ENCODE peak calls at places on chromosomes 4 and X, in eight cellular contexts. W, J, O, T, M, I, V and E are unnamed samples.

GRCh38 chrX:135591871-135592270 is 71.4 kb downstream of the INTS6L start:
- DNase-seq in O (no peak), M (no peak), V (no peak), I (no peak), T (no peak), W (no peak), J (no peak), E (no peak)

GRCh38 chrX:43685221-43685620 is 29.1 kb downstream of the MAOA start:
- DNase-seq in M (no peak), I (no peak), J (no peak), V (no peak), W (no peak), T (no peak), O (no peak), E (no peak)

GRCh38 chr4:99894998-99895397 is 771 bp upstream of the LAMTOR3 start:
- DNase-seq in W (no peak), I (peak; percentile 36), O (no peak), T (no peak), J (no peak), V (no peak), M (peak; percentile 18), E (no peak)

GRCh38 chr4:128107766-128108165 is 46.7 kb downstream of the LARP1B start:
- DNase-seq in W (no peak), O (no peak), M (no peak), J (no peak), V (no peak), T (no peak), I (no peak), E (no peak)

GRCh38 chr4:122577808-122578781 is 42.8 kb downstream of the IL21 start:
- DNase-seq in I (no peak), T (peak; percentile 48), J (peak; percentile 37), W (no peak), O (no peak), V (peak; percentile 44), M (peak; percentile 43), E (no peak)

GRCh38 chr4:121192500-121192899 is 28.4 kb upstream of the TNIP3 start:
- DNase-seq in O (no peak), W (no peak), M (no peak), I (no peak), J (no peak), V (peak; percentile 18), T (peak; percentile 33), E (no peak)

GRCh38 chrX:34638116-34638515 is 19.0 kb downstream of the TMEM47 start:
- DNase-seq in W (no peak), T (no peak), O (no peak), J (no peak), I (no peak), M (no peak), V (peak; percentile 31), E (no peak)

GRCh38 chrX:129654652-129655546 is at the start of gene APLN:
- DNase-seq in W (no peak), T (no peak), M (no peak), V (no peak), O (no peak), I (peak; percentile 66), J (peak; percentile 27), E (no peak)

GRCh38 chrX:63330681-63331080 is 20.5 kb downstream of the SPIN4 start:
- DNase-seq in W (no peak), J (no peak), I (no peak), V (peak; percentile 23), M (no peak), T (no peak), O (no peak), E (no peak)

GRCh38 chr4:180521181-180521580 is 1722.0 kb upstream of the TENM3 start:
- DNase-seq in V (no peak), M (no peak), W (no peak), J (no peak), O (no peak), I (no peak), T (no peak), E (no peak)

GRCh38 chr4:128600996-128601857 is 208.3 kb upstream of the JADE1 start:
- DNase-seq in J (peak; percentile 73), V (peak; percentile 94), O (no peak), I (peak; percentile 75), W (peak; percentile 25), T (peak; percentile 77), M (peak; percentile 23), E (no peak)

GRCh38 chrX:21487832-21488231 is 113.6 kb downstream of the CNKSR2 start:
- DNase-seq in I (no peak), V (peak; percentile 22), T (no peak), O (no peak), W (no peak), M (no peak), J (no peak), E (no peak)

GRCh38 chr4:54746228-54746627 is 88.5 kb downstream of the KIT start:
- DNase-seq in O (no peak), W (no peak), T (no peak), I (no peak), V (no peak), J (no peak), M (no peak), E (no peak)

GRCh38 chr4:88597970-88598369 is 5.7 kb downstream of the HERC3 start:
- DNase-seq in W (no peak), O (no peak), J (no peak), V (no peak), T (no peak), M (no peak), I (no peak), E (no peak)

GRCh38 chrX:103629295-103630170 is 758 bp downstream of the TCEAL1 start:
- DNase-seq in I (peak; percentile 76), T (no peak), M (peak; percentile 28), O (no peak), V (peak; percentile 86), W (peak; percentile 33), J (peak; percentile 40), E (peak; percentile 74)

GRCh38 chrX:107827852-107828251 is 2.2 kb downstream of the MID2 start:
- DNase-seq in T (no peak), J (no peak), I (no peak), O (no peak), V (no peak), W (no peak), M (no peak), E (no peak)

GRCh38 chr4:17142232-17142711 is 243.8 kb upstream of the LDB2 start:
- DNase-seq in M (no peak), V (no peak), O (no peak), W (no peak), J (no peak), T (no peak), I (no peak), E (no peak)

GRCh38 chr4:25863347-25863784 is 578 bp upstream of the SEL1L3 start:
- DNase-seq in V (peak; percentile 27), T (no peak), M (no peak), I (peak; percentile 29), J (peak; percentile 81), O (no peak), W (no peak), E (no peak)

GRCh38 chr4:73281982-73282381 is 23.4 kb upstream of the ANKRD17 start:
- DNase-seq in O (no peak), V (no peak), J (no peak), I (no peak), W (no peak), M (no peak), T (no peak), E (no peak)

GRCh38 chr4:98481167-98481566 is 177.2 kb downstream of the TSPAN5 start:
- DNase-seq in I (no peak), O (no peak), W (no peak), V (no peak), J (no peak), M (no peak), T (no peak), E (no peak)

GRCh38 chrX:11647048-11647650 is 18.6 kb downstream of the ARHGAP6 start:
- DNase-seq in V (no peak), W (no peak), J (no peak), T (no peak), I (no peak), O (no peak), M (no peak), E (no peak)

GRCh38 chrX:35617836-35618235 is 180.3 kb upstream of the MAGEB16 start:
- DNase-seq in M (no peak), J (no peak), T (no peak), V (no peak), O (no peak), I (no peak), W (no peak), E (no peak)

GRCh38 chr4:134691915-134692314 is 490.3 kb upstream of the PABPC4L start:
- DNase-seq in J (no peak), M (no peak), O (no peak), T (no peak), W (no peak), V (no peak), I (no peak), E (no peak)

GRCh38 chrX:9911479-9911878 is 55.7 kb upstream of the CLDN34 start:
- DNase-seq in M (no peak), I (no peak), W (no peak), V (no peak), T (no peak), O (no peak), J (no peak), E (no peak)

GRCh38 chrX:115940348-115940747 is 230.2 kb upstream of the AGTR2 start:
- DNase-seq in M (no peak), I (no peak), O (no peak), V (no peak), T (no peak), W (no peak), J (no peak), E (no peak)

GRCh38 chr4:94452476-94453300 is 946 bp downstream of the PDLIM5 start:
- DNase-seq in M (peak; percentile 48), O (peak; percentile 5), J (peak; percentile 83), T (peak; percentile 61), I (peak; percentile 73), W (peak; percentile 76), V (peak; percentile 76), E (peak; percentile 94)

GRCh38 chr4:4390046-4390445 is 3.1 kb downstream of the NSG1 start:
- DNase-seq in T (no peak), I (no peak), W (no peak), V (no peak), M (no peak), J (no peak), O (no peak), E (no peak)

GRCh38 chr4:24472514-24473308 is 111.6 kb downstream of the DHX15 start:
- DNase-seq in M (peak; percentile 44), J (peak; percentile 76), O (peak; percentile 16), I (peak; percentile 88), W (peak; percentile 68), V (peak; percentile 82), T (peak; percentile 50), E (peak; percentile 83)
- TF ChIP-seq POLR2A in M (no peak), J (no peak), O (no peak), I (peak; percentile 12), W (peak; percentile 19), V (no peak), T (no peak), E (no peak)

GRCh38 chr4:7985891-7986441 is 46.3 kb upstream of the AFAP1 start:
- DNase-seq in I (no peak), V (no peak), M (no peak), J (no peak), T (no peak), W (no peak), O (no peak), E (no peak)
- H3K27ac ChIP-seq in I (no peak overlapping the region), V (no peak overlapping the region), M (no peak overlapping the region), J (no peak overlapping the region), T (no peak overlapping the region), W (no peak overlapping the region), O (no peak overlapping the region), E (no peak overlapping the region)

GRCh38 chr4:176195184-176195978 is at the start of gene SPATA4:
- DNase-seq in V (peak; percentile 90), J (peak; percentile 95), I (peak; percentile 93), W (peak; percentile 88), O (peak; percentile 56), M (peak; percentile 93), T (peak; percentile 73), E (peak; percentile 94)
- TF ChIP-seq POLR2A in V (peak; percentile 46), J (no peak), I (no peak), W (peak; percentile 45), O (no peak), M (peak; percentile 13), T (peak; percentile 41), E (peak; percentile 35)

GRCh38 chr4:186236126-186236525 is 8.8 kb downstream of the KLKB1 start:
- DNase-seq in I (no peak), M (no peak), V (no peak), W (no peak), J (no peak), T (no peak), O (no peak), E (no peak)
- H3K27ac ChIP-seq in I (no peak overlapping the region), M (no peak overlapping the region), V (no peak overlapping the region), W (no peak overlapping the region), J (no peak overlapping the region), T (no peak overlapping the region), O (no peak overlapping the region), E (no peak overlapping the region)